ENCODE peak calls at places on chromosomes 3 and 15, in five cellular contexts. H is MM.1S, P is neuronal stem cell, R is H1, B is H9. M is an unnamed sample. For H3K9me3, the result is how much of the 10 kb centered on the place peaks cover.

GRCh38 chr3:177410734-177411133 is 213.5 kb upstream of the TBL1XR1 start:
- DNase-seq in H (peak), P (no peak), R (no peak), B (no peak), M (no peak)

GRCh38 chr15:74788716-74789151 is 6.9 kb downstream of the CSK start:
- DNase-seq in H (peak), P (no peak), R (no peak), B (no peak), M (no peak)

GRCh38 chr3:11273945-11274344 is 1.7 kb downstream of the ATG7 start:
- DNase-seq in H (no peak), P (no peak), R (no peak), B (no peak), M (no peak)

GRCh38 chr3:60046212-60046611 is 996.4 kb upstream of the CFAP20DC start:
- DNase-seq in H (no peak), P (no peak), R (no peak), B (no peak), M (no peak)

GRCh38 chr3:135097276-135097946 is 302.4 kb downstream of the EPHB1 start:
- DNase-seq in H (no peak), P (no peak), R (no peak), B (no peak), M (no peak)

GRCh38 chr3:169236662-169237174 is 426.8 kb downstream of the MECOM start:
- DNase-seq in H (no peak), P (no peak), R (no peak), B (no peak), M (no peak)

GRCh38 chr3:118641608-118642007 is 393.0 kb downstream of the IGSF11 start:
- DNase-seq in H (no peak), P (peak), R (peak), B (peak), M (peak)

GRCh38 chr15:34619151-34619550 is 35.7 kb upstream of the GOLGA8B start:
- DNase-seq in H (no peak), P (no peak), R (no peak), B (no peak), M (no peak)

GRCh38 chr15:76320012-76320411 is 8.7 kb upstream of the ETFA start:
- DNase-seq in H (no peak), P (no peak), R (no peak), B (no peak), M (no peak)

GRCh38 chr15:33027636-33028035 is 166.9 kb downstream of the FMN1 start:
- DNase-seq in H (no peak), P (no peak), R (no peak), B (no peak), M (no peak)

GRCh38 chr3:14126017-14126902 is 1.4 kb downstream of the TMEM43 start:
- DNase-seq in H (no peak), P (no peak), R (peak), B (no peak), M (no peak)

GRCh38 chr3:192915724-192916123 is 1.9 kb downstream of the MB21D2 start:
- DNase-seq in H (no peak), P (no peak), R (no peak), B (no peak), M (no peak)

GRCh38 chr3:72449551-72449950 is 398.7 kb downstream of the SHQ1 start:
- DNase-seq in H (no peak), P (no peak), R (no peak), B (no peak), M (no peak)

GRCh38 chr15:28022961-28023360 is 76.2 kb downstream of the OCA2 start:
- DNase-seq in H (no peak), P (no peak), R (peak), B (no peak), M (no peak)

GRCh38 chr3:27345493-27345892 is 23.7 kb downstream of the NEK10 start:
- DNase-seq in H (no peak), P (no peak), R (no peak), B (no peak), M (no peak)

GRCh38 chr3:197809356-197810020 is 18.4 kb downstream of the LRCH3 start:
- DNase-seq in H (no peak), P (no peak), R (no peak), B (no peak), M (peak)

GRCh38 chr15:51782357-51782896 is 31.0 kb downstream of the TMOD2 start:
- DNase-seq in H (no peak), P (no peak), R (no peak), B (no peak), M (peak)

GRCh38 chr3:172546105-172546504 is 22.9 kb upstream of the TNFSF10 start:
- DNase-seq in H (no peak), P (no peak), R (no peak), B (no peak), M (no peak)

GRCh38 chr15:52795464-52796227 is 5.5 kb upstream of the ONECUT1 start:
- DNase-seq in H (no peak), P (no peak), R (peak), B (no peak), M (no peak)

GRCh38 chr3:13749063-13749764 is 130.7 kb downstream of the WNT7A start:
- DNase-seq in H (no peak), P (no peak), R (no peak), B (no peak), M (no peak)

GRCh38 chr3:69020857-69021256 is 7.4 kb upstream of the EOGT start:
- DNase-seq in H (peak), P (no peak), R (no peak), B (no peak), M (no peak)

GRCh38 chr15:62491642-62492041 is 326.6 kb upstream of the C2CD4B start:
- DNase-seq in H (no peak), P (no peak), R (no peak), B (no peak), M (no peak)

GRCh38 chr15:37035349-37035748 is 65.0 kb downstream of the MEIS2 start:
- DNase-seq in H (no peak), P (no peak), R (no peak), B (no peak), M (no peak)

GRCh38 chr3:121651684-121652083 is 9.0 kb downstream of the HCLS1 start:
- DNase-seq in H (no peak), P (no peak), R (no peak), B (no peak), M (no peak)

GRCh38 chr3:64022451-64023186 is 675 bp downstream of the PSMD6 start:
- DNase-seq in H (no peak), P (no peak), R (no peak), B (no peak), M (peak)

DNA sequence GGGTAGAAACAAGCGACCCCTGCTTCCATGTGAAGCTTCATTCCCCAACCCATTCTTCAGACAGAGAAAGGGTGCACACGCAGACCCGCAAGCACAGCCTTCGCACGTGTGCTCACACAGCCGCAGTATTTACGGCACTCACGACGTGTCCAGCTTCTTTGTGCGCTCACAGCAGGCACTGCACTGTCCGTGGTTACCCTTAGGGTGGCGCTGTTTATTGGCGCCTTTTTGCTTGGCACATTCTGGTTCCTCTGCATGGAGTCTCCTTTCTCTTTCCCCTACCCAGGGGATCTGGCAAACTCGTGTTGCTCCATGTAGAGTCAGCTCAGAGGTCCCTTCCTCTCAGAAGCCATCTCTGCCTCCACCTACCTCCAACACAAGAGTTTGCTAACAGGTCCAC is 115.1 kb downstream of the SLCO3A1 start:
- DNase-seq in H (no peak), P (no peak), R (no peak), B (peak), M (no peak)
- H3K9me3 ChIP-seq in H (under half), P (under half), R (under half), B (under half), M (under half)

GRCh38 chr15:90620379-90621134 is 90.8 kb downstream of the CRTC3 start:
- DNase-seq in H (no peak), P (no peak), R (no peak), B (no peak), M (no peak)
- H3K4me2 ChIP-seq in H (no peak), P (no peak), R (no peak), B (no peak), M (no peak)

GRCh38 chr15:26516102-26516980 is 256.5 kb downstream of the GABRB3 start:
- DNase-seq in H (no peak), P (no peak), R (no peak), B (no peak), M (no peak)

GRCh38 chr15:26525096-26525495 is 247.8 kb downstream of the GABRB3 start:
- DNase-seq in H (no peak), P (no peak), R (no peak), B (no peak), M (no peak)

GRCh38 chr15:26518885-26519284 is 254.0 kb downstream of the GABRB3 start:
- DNase-seq in H (no peak), P (no peak), R (no peak), B (no peak), M (no peak)

GRCh38 chr15:26521142-26521541 is 251.7 kb downstream of the GABRB3 start:
- DNase-seq in H (no peak), P (no peak), R (no peak), B (no peak), M (no peak)
- H3K9me3 ChIP-seq in H (under half), P (under half), R (under half), B (under half), M (under half)

GRCh38 chr3:188720636-188721035 is 451.1 kb upstream of the TPRG1 start:
- DNase-seq in H (no peak), P (no peak), R (no peak), B (no peak), M (no peak)

GRCh38 chr3:188721312-188721711 is 450.5 kb upstream of the TPRG1 start:
- DNase-seq in H (no peak), P (no peak), R (no peak), B (no peak), M (no peak)

GRCh38 chr3:188719545-188719944 is 452.2 kb upstream of the TPRG1 start:
- DNase-seq in H (no peak), P (no peak), R (no peak), B (no peak), M (no peak)

GRCh38 chr3:188721990-188722389 is 449.8 kb upstream of the TPRG1 start:
- DNase-seq in H (no peak), P (no peak), R (no peak), B (no peak), M (no peak)

DNA sequence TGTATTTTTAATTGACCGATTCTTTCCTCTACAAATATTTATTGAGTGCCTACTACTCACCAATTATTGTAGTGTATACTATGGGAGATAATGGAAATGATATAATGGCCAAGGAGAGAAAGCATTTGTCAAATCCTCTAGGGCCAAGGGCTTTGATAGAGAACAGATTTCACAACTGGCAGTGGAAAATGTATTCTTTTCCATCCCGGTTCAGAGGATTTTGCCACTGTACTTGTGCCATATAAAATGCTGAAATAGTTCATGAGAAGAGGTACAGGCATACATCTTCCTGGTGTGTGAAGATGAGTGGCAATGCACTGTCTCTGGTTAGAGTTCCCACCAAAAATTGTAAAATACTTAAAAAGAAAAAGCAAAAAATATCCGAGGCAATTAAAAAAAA is 451.6 kb upstream of the TPRG1 start:
- DNase-seq in H (no peak), P (no peak), R (no peak), B (no peak), M (no peak)
- H3K4me2 ChIP-seq in H (no peak), P (no peak), R (no peak), B (no peak), M (no peak)

DNA sequence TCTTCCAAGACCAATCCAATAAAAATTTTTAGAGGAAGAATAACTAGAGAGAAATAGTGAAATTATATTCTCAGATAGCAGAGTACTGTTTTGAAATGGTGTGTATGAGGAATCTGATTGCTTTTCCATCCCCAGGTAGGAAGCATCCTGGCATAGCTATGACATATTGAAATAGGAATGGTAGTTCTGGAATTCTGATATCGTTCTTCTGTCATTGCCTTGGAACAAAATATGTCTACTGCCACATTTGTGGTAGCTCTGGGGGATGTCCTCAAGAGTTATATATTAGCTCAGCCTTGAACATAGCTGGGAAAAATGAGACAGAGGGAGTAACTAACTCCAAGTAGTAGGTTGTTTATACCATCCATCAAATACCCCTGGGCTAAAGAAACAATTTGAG is 950.7 kb downstream of the MCTP2 start:
- DNase-seq in H (no peak), P (no peak), R (no peak), B (no peak), M (no peak)
- H3K9me3 ChIP-seq in H (under half), P (under half), R (under half), B (under half), M (under half)

M was measured in hepatocyte.